ENCODE peak calls at places on chromosome 18, in ten cellular contexts. O is left ventricle myocardium inferior, N is AG09309, K is breast epithelium, A is heart left ventricle, I is GM12865, U is aorta, X is GM23248, V is fibroblast of pulmonary artery, T is colonic mucosa. F is an unnamed sample.

GRCh38 chr18:36297419-36298112 is at the start of gene FHOD3:
- DNase-seq in O (peak), N (no peak), K (peak), A (peak), I (peak), U (peak), X (peak), V (peak), T (peak), F (peak)

GRCh38 chr18:70322928-70323327 is 34.1 kb downstream of the SOCS6 start:
- DNase-seq in O (no peak), N (no peak), K (no peak), A (no peak), I (no peak), U (no peak), X (peak), V (peak), T (no peak), F (peak)

GRCh38 chr18:12032786-12033642 is 51.7 kb downstream of the IMPA2 start:
- DNase-seq in O (no peak), N (peak), K (peak), A (no peak), I (no peak), U (peak), X (peak), V (peak), T (no peak), F (peak)

GRCh38 chr18:70332694-70333093 is 43.8 kb downstream of the SOCS6 start:
- DNase-seq in O (no peak), N (no peak), K (no peak), A (no peak), I (no peak), U (no peak), X (peak), V (peak), T (no peak), F (peak)

GRCh38 chr18:12657849-12658829 is at the start of gene SPIRE1:
- DNase-seq in O (peak), N (no peak), K (peak), A (peak), I (peak), U (peak), X (peak), V (peak), T (peak), F (peak)

GRCh38 chr18:48133675-48134251 is 203.3 kb upstream of the SMAD2 start:
- DNase-seq in O (no peak), N (no peak), K (peak), A (no peak), I (no peak), U (no peak), X (no peak), V (peak), T (peak), F (no peak)

GRCh38 chr18:55245200-55245599 is 285.9 kb upstream of the CCDC68 start:
- DNase-seq in O (no peak), N (no peak), K (no peak), A (no peak), I (no peak), U (no peak), X (peak), V (peak), T (no peak), F (no peak)

GRCh38 chr18:47191956-47192355 is 15.8 kb upstream of the IER3IP1 start:
- DNase-seq in O (no peak), N (no peak), K (no peak), A (no peak), I (no peak), U (no peak), X (peak), V (peak), T (no peak), F (peak)

GRCh38 chr18:24060644-24061043 is 46.1 kb downstream of the TTC39C start:
- DNase-seq in O (no peak), N (no peak), K (no peak), A (no peak), I (no peak), U (no peak), X (peak), V (peak), T (no peak), F (peak)

GRCh38 chr18:22524783-22525182 is 107.1 kb upstream of the CTAGE1 start:
- DNase-seq in O (no peak), N (no peak), K (no peak), A (no peak), I (no peak), U (no peak), X (no peak), V (no peak), T (no peak), F (no peak)

GRCh38 chr18:36127866-36128845 is 984 bp downstream of the SLC39A6 start:
- DNase-seq in O (no peak), N (no peak), K (no peak), A (no peak), I (peak), U (no peak), X (peak), V (peak), T (peak), F (peak)

GRCh38 chr18:70190529-70190928 is 15.0 kb downstream of the RTTN start:
- DNase-seq in O (no peak), N (no peak), K (no peak), A (no peak), I (no peak), U (no peak), X (no peak), V (no peak), T (no peak), F (no peak)

GRCh38 chr18:51666717-51667320 is 469.3 kb upstream of the MEX3C start:
- DNase-seq in O (peak), N (no peak), K (no peak), A (peak), I (no peak), U (no peak), X (peak), V (peak), T (no peak), F (peak)

GRCh38 chr18:48820483-48821250 is 130.1 kb downstream of the SMAD7 start:
- DNase-seq in O (peak), N (no peak), K (no peak), A (peak), I (peak), U (peak), X (no peak), V (no peak), T (no peak), F (no peak)

GRCh38 chr18:68186039-68186438 is 528.9 kb downstream of the TMX3 start:
- DNase-seq in O (no peak), N (no peak), K (no peak), A (no peak), I (no peak), U (no peak), X (no peak), V (no peak), T (no peak), F (no peak)

GRCh38 chr18:35572644-35573043 is 8.9 kb upstream of the GALNT1 start:
- DNase-seq in O (no peak), N (no peak), K (no peak), A (no peak), I (no peak), U (no peak), X (peak), V (no peak), T (no peak), F (peak)

GRCh38 chr18:60684843-60685513 is 312.4 kb upstream of the MC4R start:
- DNase-seq in O (no peak), N (peak), K (no peak), A (peak), I (no peak), U (no peak), X (peak), V (peak), T (no peak), F (peak)

GRCh38 chr18:77061946-77062517 is 70.6 kb downstream of the MBP start:
- DNase-seq in O (no peak), N (no peak), K (no peak), A (no peak), I (peak), U (peak), X (no peak), V (no peak), T (no peak), F (no peak)

GRCh38 chr18:46624127-46624526 is 32.9 kb downstream of the LOXHD1 start:
- DNase-seq in O (no peak), N (no peak), K (no peak), A (no peak), I (no peak), U (no peak), X (peak), V (no peak), T (no peak), F (no peak)

GRCh38 chr18:43271593-43272432 is 5.5 kb downstream of the SYT4 start:
- DNase-seq in O (no peak), N (peak), K (no peak), A (no peak), I (peak), U (no peak), X (peak), V (peak), T (peak), F (peak)

GRCh38 chr18:71443726-71444480 is 1100.2 kb downstream of the CBLN2 start:
- DNase-seq in O (no peak), N (no peak), K (no peak), A (no peak), I (no peak), U (no peak), X (no peak), V (peak), T (no peak), F (peak)

GRCh38 chr18:72147830-72148229 is 396.3 kb downstream of the CBLN2 start:
- DNase-seq in O (no peak), N (no peak), K (no peak), A (no peak), I (no peak), U (no peak), X (no peak), V (no peak), T (no peak), F (no peak)

GRCh38 chr18:36066731-36067117 is 635 bp downstream of the RPRD1A start:
- DNase-seq in O (no peak), N (no peak), K (no peak), A (no peak), I (no peak), U (no peak), X (peak), V (peak), T (no peak), F (peak)

GRCh38 chr18:23487738-23488625 is 15.3 kb upstream of the RMC1 start:
- DNase-seq in O (no peak), N (no peak), K (no peak), A (no peak), I (peak), U (peak), X (peak), V (no peak), T (peak), F (no peak)

GRCh38 chr18:70998490-70998889 is 709.6 kb downstream of the SOCS6 start:
- DNase-seq in O (no peak), N (no peak), K (no peak), A (no peak), I (no peak), U (no peak), X (no peak), V (peak), T (no peak), F (peak)

GRCh38 chr18:21897811-21898210 is 157.2 kb downstream of the MIB1 start:
- DNase-seq in O (no peak), N (peak), K (no peak), A (no peak), I (peak), U (no peak), X (peak), V (peak), T (peak), F (peak)

GRCh38 chr18:26875040-26875654 is 9.6 kb upstream of the AQP4 start:
- DNase-seq in O (no peak), N (no peak), K (no peak), A (no peak), I (no peak), U (no peak), X (no peak), V (no peak), T (no peak), F (no peak)

GRCh38 chr18:23437357-23438045 is 15.6 kb upstream of the RIOK3 start:
- DNase-seq in O (peak), N (peak), K (peak), A (peak), I (peak), U (peak), X (peak), V (peak), T (peak), F (peak)

DNA sequence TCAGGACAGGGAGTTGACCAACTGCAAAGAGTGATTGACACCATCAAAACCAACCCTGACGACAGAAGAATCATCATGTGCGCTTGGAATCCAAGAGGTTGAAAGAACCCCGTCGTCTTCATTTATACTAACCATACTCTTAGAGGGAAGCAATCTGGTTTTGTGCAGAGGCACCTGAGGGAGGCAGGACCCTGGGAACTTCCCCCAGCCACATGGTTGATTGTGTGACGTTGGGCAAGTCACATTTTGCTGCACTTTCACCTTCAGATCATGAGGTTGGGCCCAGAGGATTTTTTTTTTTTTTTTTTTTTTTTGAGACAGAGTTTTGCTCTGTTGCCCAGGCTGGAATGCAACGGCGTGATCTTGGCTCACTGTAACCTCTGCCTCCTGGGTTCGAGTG is 11.6 kb downstream of the TYMS start:
- DNase-seq in O (no peak), N (no peak), K (no peak), A (no peak), I (no peak), U (no peak), X (no peak), V (no peak), T (no peak), F (no peak)
- H3K4me3 ChIP-seq in O (no peak), N (no peak), K (no peak), A (no peak), I (no peak), U (no peak), X (no peak), V (no peak), T (no peak), F (no peak)

GRCh38 chr18:58967643-58968291 is 103.1 kb downstream of the ZNF532 start:
- DNase-seq in O (no peak), N (no peak), K (no peak), A (no peak), I (no peak), U (no peak), X (no peak), V (peak), T (no peak), F (no peak)

GRCh38 chr18:58966704-58967103 is 102.0 kb downstream of the ZNF532 start:
- DNase-seq in O (no peak), N (no peak), K (no peak), A (no peak), I (no peak), U (no peak), X (no peak), V (no peak), T (no peak), F (no peak)

GRCh38 chr18:58965930-58966662 is 101.4 kb downstream of the ZNF532 start:
- DNase-seq in O (no peak), N (no peak), K (no peak), A (no peak), I (peak), U (no peak), X (no peak), V (no peak), T (no peak), F (no peak)

GRCh38 chr18:58962331-58962730 is 97.7 kb downstream of the ZNF532 start:
- DNase-seq in O (no peak), N (no peak), K (no peak), A (no peak), I (no peak), U (no peak), X (no peak), V (no peak), T (no peak), F (no peak)

GRCh38 chr18:58965291-58965929 is 100.7 kb downstream of the ZNF532 start:
- DNase-seq in O (no peak), N (no peak), K (no peak), A (no peak), I (no peak), U (no peak), X (no peak), V (no peak), T (no peak), F (no peak)
- H3K4me3 ChIP-seq in O (no peak), N (no peak), K (no peak), A (no peak), I (peak), U (no peak), X (no peak), V (no peak), T (no peak), F (no peak)

GRCh38 chr18:74278058-74278457 is 13.7 kb downstream of the CYB5A start:
- DNase-seq in O (peak), N (no peak), K (no peak), A (no peak), I (no peak), U (no peak), X (no peak), V (no peak), T (no peak), F (no peak)
- H3K4me3 ChIP-seq in O (no peak), N (no peak), K (no peak), A (no peak), I (no peak), U (no peak), X (no peak), V (no peak), T (no peak), F (no peak)

GRCh38 chr18:9705183-9705864 is 2.8 kb upstream of the RAB31 start:
- DNase-seq in O (no peak), N (no peak), K (no peak), A (no peak), I (no peak), U (no peak), X (peak), V (peak), T (no peak), F (peak)

GRCh38 chr18:9706081-9706935 is 1.8 kb upstream of the RAB31 start:
- DNase-seq in O (no peak), N (no peak), K (no peak), A (no peak), I (no peak), U (no peak), X (peak), V (no peak), T (no peak), F (no peak)

GRCh38 chr18:9708057-9708881 is at the start of gene RAB31:
- DNase-seq in O (peak), N (no peak), K (peak), A (peak), I (peak), U (peak), X (peak), V (peak), T (peak), F (peak)

GRCh38 chr18:9708882-9709877 is 1.1 kb downstream of the RAB31 start:
- DNase-seq in O (peak), N (no peak), K (no peak), A (no peak), I (peak), U (peak), X (peak), V (peak), T (peak), F (no peak)

GRCh38 chr18:9707381-9708056 is 582 bp upstream of the RAB31 start:
- DNase-seq in O (no peak), N (no peak), K (no peak), A (no peak), I (peak), U (no peak), X (peak), V (peak), T (no peak), F (no peak)
- H3K4me3 ChIP-seq in O (peak), N (peak), K (peak), A (peak), I (peak), U (peak), X (peak), V (peak), T (peak), F (peak)

GRCh38 chr18:25228410-25228809 is 123.6 kb downstream of the ZNF521 start:
- DNase-seq in O (no peak), N (no peak), K (no peak), A (no peak), I (no peak), U (no peak), X (no peak), V (no peak), T (no peak), F (no peak)
- H3K4me3 ChIP-seq in O (no peak), N (no peak), K (no peak), A (no peak), I (no peak), U (no peak), X (no peak), V (no peak), T (no peak), F (no peak)

DNA sequence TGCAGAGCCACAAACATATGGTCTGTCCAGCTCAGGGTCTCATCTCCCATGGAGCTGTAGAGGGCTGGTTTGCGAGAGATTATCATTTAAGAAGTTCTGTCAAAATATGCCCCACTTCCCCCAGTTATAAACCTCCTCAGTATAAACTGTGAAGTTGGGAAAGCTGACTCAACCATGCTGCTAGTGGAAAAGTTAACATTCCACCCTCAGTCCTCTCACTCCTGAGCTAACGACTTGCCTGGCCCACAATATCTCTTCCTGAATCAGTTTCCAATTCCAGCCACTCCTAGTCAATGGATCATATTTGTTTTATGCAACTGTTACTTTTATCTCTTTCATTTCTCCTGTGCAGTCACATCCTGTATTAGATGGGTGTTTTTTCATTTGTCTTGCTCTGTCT is 326.2 kb downstream of the SETBP1 start:
- DNase-seq in O (no peak), N (no peak), K (no peak), A (no peak), I (no peak), U (no peak), X (peak), V (no peak), T (no peak), F (peak)
- H3K4me3 ChIP-seq in O (no peak), N (no peak), K (no peak), A (no peak), I (no peak), U (no peak), X (no peak), V (no peak), T (no peak), F (no peak)

DNA sequence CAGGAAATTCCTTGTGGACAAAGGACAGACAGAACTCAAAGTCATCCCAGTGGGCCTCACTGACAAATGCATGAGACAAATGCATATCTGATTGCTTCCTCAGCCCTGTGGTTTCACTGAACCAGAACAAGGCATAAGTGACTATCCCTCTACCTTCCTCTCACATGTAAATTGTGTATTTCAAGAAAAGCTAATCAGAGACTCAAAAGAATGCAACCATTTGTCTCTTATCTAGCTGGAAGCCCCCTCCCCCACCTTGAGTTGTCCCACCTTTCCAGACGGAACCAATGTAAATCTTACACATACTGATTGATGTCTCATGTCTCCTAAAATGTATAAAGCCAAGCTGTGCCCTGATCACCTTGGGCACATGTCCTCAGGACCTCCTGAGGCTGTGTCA is 102.0 kb upstream of the TMEM200C start:
- DNase-seq in O (no peak), N (no peak), K (no peak), A (no peak), I (no peak), U (no peak), X (no peak), V (no peak), T (no peak), F (no peak)
- H3K4me3 ChIP-seq in O (no peak), N (no peak), K (no peak), A (no peak), I (no peak), U (no peak), X (no peak), V (no peak), T (no peak), F (no peak)

DNA sequence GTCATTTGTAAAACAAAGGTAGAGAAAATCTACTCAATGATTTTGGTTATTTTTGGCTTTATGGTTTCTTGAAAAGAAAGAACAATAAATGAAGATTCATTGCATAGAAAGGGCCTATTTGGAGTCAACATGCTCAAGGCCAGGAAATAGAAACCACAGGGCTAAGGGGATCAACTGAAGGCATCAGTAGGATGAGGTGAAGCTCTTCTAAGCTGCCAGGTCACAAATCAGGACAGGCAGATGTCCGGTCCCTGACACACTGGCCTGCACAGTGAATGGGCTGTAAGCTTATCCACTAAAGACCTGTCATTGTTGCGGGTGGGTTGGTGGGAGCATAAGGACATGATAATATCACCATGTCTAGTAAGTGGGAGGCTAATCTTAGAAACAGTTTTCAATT is 31.6 kb upstream of the RNF138 start:
- DNase-seq in O (no peak), N (no peak), K (no peak), A (no peak), I (no peak), U (no peak), X (no peak), V (no peak), T (no peak), F (no peak)
- H3K4me3 ChIP-seq in O (no peak), N (no peak), K (no peak), A (no peak), I (no peak), U (no peak), X (no peak), V (no peak), T (no peak), F (no peak)

GRCh38 chr18:2572144-2572682 is 856 bp downstream of the NDC80 start:
- DNase-seq in O (no peak), N (no peak), K (no peak), A (no peak), I (peak), U (no peak), X (peak), V (no peak), T (no peak), F (peak)
- H3K4me3 ChIP-seq in O (peak), N (peak), K (peak), A (no peak), I (peak), U (no peak), X (peak), V (peak), T (peak), F (peak)

F was measured in fibroblast of mammary gland.